ENCODE peak calls at places on chromosome X, in six cellular contexts. F is heart left ventricle, K is cardiac muscle cell, E is upper lobe of left lung, U is fibroblast of pulmonary artery, H is thoracic aorta. T is an unnamed sample.

GRCh38 chrX:112571388-112571787 is 108.3 kb downstream of the LHFPL1 start:
- DNase-seq in F (no peak), E (no peak), K (no peak), H (no peak), U (no peak), T (no peak)

GRCh38 chrX:109448539-109448938 is 33.3 kb downstream of the GUCY2F start:
- DNase-seq in U (no peak), K (no peak), E (no peak), H (no peak), F (no peak), T (no peak)

GRCh38 chrX:109774706-109775105 is 41.6 kb upstream of the ACSL4 start:
- DNase-seq in H (no peak), E (no peak), K (peak; percentile 85), U (peak; percentile 84), F (no peak), T (no peak)

GRCh38 chrX:27307546-27307945 is 155.6 kb downstream of the PPP4R3C start:
- DNase-seq in E (no peak), F (no peak), K (no peak), H (no peak), U (no peak), T (no peak)

GRCh38 chrX:31993635-31994034 is 921.8 kb upstream of the FTHL17 start:
- DNase-seq in H (no peak), F (no peak), E (no peak), U (no peak), K (no peak), T (no peak)

GRCh38 chrX:18047440-18047940 is 173.2 kb downstream of the BEND2 start:
- DNase-seq in F (no peak), E (no peak), U (no peak), H (no peak), K (no peak), T (no peak)

GRCh38 chrX:34300871-34301270 is 168.8 kb upstream of the FAM47A start:
- DNase-seq in H (no peak), F (no peak), K (peak; percentile 61), U (peak; percentile 65), E (no peak), T (no peak)

GRCh38 chrX:22323541-22323940 is 50.8 kb downstream of the CBLL2 start:
- DNase-seq in F (no peak), E (no peak), K (peak; percentile 34), U (peak; percentile 61), H (no peak), T (no peak)

GRCh38 chrX:45009371-45010000 is 136.5 kb downstream of the KDM6A start:
- DNase-seq in U (peak; percentile 25), F (no peak), K (no peak), E (no peak), H (no peak), T (no peak)

GRCh38 chrX:44010626-44011025 is 37.4 kb upstream of the NDP start:
- DNase-seq in E (no peak), H (no peak), K (no peak), F (no peak), U (no peak), T (no peak)

GRCh38 chrX:154829926-154830442 is 4.5 kb downstream of the SMIM9 start:
- DNase-seq in K (no peak), H (no peak), U (no peak), E (no peak), F (no peak), T (no peak)

GRCh38 chrX:40244116-40244515 is 146.4 kb upstream of the BCOR start:
- DNase-seq in K (peak; percentile 13), U (no peak), H (no peak), F (no peak), E (no peak), T (no peak)
- TF ChIP-seq CTCF in K (no peak), U (no peak), H (no peak), F (no peak), E (no peak), T (no peak)

DNA sequence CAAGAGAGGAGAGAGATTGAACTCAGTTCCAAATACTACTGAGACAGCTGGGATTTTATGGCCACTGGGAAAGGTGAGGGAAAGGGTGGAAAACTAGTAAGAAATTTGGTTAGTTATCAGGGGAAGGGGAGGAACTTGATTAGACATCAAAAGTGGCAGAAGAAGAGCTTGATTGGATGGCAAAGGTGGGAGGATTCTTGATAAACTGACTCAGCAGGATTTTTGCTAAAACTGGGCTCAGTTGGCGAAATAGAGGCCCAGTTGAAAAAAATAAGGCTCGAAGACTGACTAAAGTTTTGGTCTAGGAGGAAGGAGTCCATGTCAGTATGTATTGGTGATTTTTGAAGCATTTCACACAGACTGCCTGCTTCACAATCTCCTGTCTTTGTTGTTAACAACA is 10.0 kb downstream of the BEX3 start:
- DNase-seq in K (no peak), H (no peak), U (no peak), F (no peak), E (no peak), T (no peak)
- TF ChIP-seq CTCF in K (no peak), H (no peak), U (no peak), F (no peak), E (no peak), T (no peak)

GRCh38 chrX:145178268-145178667 is 69.0 kb upstream of the SPANXN1 start:
- DNase-seq in E (no peak), H (no peak), F (no peak), U (no peak), K (no peak), T (no peak)
- TF ChIP-seq CTCF in E (no peak), H (no peak), F (no peak), U (no peak), K (no peak), T (peak; percentile 70)

DNA sequence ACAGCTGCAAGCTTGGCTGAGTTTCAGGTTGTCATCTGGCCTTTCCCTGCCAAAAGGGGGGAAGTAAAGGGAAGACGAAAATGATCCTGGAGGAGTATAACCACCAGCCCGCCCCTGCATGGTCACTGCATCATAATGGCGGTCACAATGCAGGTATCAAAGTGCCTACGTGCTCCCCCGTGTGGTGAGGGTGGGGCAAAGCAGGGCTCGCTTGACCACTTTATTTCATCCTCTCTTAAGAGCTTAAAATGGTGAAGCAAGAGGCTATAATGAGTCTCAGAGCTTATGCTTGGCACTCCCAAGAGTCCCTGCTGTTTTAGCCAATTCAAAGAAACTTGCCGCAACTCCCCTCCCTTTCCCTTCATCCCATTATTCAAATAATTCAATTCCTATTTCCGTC is 105.6 kb downstream of the APOOL start:
- DNase-seq in E (no peak), F (no peak), H (no peak), U (peak; percentile 12), K (peak; percentile 3), T (no peak)
- TF ChIP-seq CTCF in E (peak; percentile 23), F (no peak), H (no peak), U (peak; percentile 40), K (peak; percentile 30), T (peak; percentile 56)

DNA sequence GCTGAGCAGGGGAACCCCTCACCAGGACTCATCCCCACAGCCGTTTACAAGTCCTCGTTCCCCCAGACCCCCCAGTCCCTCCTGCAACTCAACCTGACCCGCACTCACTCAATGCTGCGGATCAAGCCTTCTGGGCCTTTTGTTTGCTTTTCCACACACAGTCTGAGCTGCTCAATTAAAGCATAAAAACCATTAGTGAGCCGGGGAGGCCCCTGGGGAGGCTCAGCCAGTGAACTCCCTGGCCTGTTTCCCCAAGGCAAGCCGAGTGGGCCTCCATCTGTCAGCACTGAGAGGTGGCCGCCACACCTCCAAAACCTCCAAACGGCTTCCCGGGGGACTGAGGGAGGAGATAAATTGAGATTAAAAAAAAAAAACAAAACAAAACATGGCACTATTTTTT is 158.5 kb downstream of the SHOX start:
- DNase-seq in F (no peak), E (no peak), U (no peak), H (no peak), K (no peak), T (no peak)
- TF ChIP-seq CTCF in F (no peak), E (no peak), U (no peak), H (no peak), K (no peak), T (no peak)

DNA sequence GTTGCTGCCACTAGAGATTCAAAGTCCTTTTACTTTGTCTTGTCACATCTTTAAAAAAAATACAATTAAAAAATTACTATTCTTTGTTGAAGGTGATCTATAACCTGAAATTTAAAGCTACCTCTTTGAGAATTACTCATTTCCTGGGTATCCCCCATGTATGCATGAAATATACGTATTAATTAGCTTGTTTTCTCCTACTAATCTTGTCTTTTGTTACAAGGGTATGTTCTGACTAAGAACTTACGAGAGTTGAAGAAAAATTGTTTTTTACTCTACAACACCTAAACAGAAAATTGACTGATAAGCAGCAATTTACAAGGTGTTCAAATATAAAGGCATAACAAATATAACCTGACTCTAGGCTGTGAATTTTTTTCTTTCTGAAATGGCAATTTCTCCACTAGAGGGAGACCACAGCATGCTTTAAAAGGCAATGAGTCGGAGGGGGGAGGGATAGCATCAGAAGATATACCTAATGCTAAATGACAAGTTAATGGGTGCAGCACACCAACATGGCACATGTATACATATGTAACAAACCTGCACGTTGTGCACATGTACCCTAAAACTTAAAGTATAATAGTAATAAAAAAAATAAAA is 249.6 kb downstream of the OPHN1 start:
- DNase-seq in U (peak; percentile 54), E (no peak), F (no peak), K (peak; percentile 52), H (no peak), T (no peak)
- TF ChIP-seq CTCF in U (peak; percentile 52), E (no peak), F (peak; percentile 21), K (peak; percentile 47), H (no peak), T (peak; percentile 72)

DNA sequence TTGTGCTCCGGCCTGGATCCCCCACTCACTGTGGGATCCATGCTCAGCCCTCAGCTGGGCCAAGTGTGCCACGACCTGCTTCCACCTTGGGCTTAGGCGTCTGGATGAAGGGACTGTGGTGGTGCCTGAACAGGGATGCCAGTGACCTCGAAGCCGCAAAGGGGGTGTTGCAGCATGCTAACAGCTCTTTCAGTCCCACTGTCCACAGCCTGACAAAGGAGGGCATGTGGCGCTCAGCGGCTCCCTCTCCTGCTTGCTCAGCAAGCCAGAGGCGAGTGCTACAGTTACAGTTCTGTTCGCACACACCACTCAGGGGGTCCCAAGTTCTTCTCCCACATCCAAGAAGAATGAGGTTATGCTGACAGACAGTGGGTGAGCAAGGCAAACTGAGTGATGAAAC is 5.2 kb upstream of the IGBP1 start:
- DNase-seq in U (no peak), F (no peak), H (no peak), E (no peak), K (no peak), T (no peak)
- TF ChIP-seq CTCF in U (no peak), F (no peak), H (no peak), E (no peak), K (no peak), T (no peak)

DNA sequence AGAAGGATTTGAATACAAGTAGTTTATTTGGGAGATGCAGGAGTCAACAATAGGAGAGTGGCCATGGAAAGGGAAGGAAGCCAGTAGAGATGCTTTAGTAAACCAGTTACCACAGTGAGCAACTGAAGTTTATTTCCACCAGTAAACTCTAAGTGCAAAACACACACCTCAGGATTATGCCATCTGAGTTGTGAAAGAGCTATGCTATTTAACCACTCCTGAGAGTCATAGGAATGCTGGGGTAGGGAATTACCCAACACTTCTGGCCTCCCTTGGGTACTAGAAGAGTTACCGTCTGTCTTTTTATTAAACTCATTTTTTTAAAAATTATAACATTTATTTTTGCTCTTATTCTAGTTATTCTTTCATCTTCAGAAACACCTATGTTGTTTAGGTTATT is 834.6 kb upstream of the AMOT start:
- DNase-seq in F (no peak), K (peak; percentile 1), U (no peak), H (no peak), E (no peak), T (no peak)
- TF ChIP-seq CTCF in F (no peak), K (no peak), U (no peak), H (no peak), E (no peak), T (no peak)

T was measured in type B pancreatic cell.